ENCODE peak calls at places on chromosome 12, in seven cellular contexts. M, S, O, T, U, F and W are unnamed samples.

GRCh38 chr12:68159681-68160304 is at the start of gene IFNG:
- DNase-seq in O (no peak), T (no peak), M (no peak), U (peak), S (no peak), F (no peak), W (no peak)

GRCh38 chr12:101829639-101830390 is 944 bp downstream of the GNPTAB start:
- DNase-seq in M (no peak), S (peak), U (no peak), T (peak), O (peak), F (no peak), W (peak)

GRCh38 chr12:47829584-47829983 is 9.9 kb upstream of the HDAC7 start:
- DNase-seq in M (no peak), T (no peak), O (no peak), S (no peak), U (no peak), F (no peak), W (no peak)

GRCh38 chr12:68237068-68237467 is 11.5 kb upstream of the IL26 start:
- DNase-seq in U (no peak), M (no peak), S (peak), T (no peak), F (no peak), O (no peak), W (peak)

GRCh38 chr12:128542844-128543243 is 275.9 kb downstream of the TMEM132C start:
- DNase-seq in F (no peak), O (no peak), U (no peak), T (no peak), S (no peak), M (no peak), W (no peak)

GRCh38 chr12:110591508-110592051 is 8.5 kb upstream of the PPTC7 start:
- DNase-seq in T (no peak), U (no peak), S (no peak), F (no peak), O (no peak), M (no peak), W (no peak)

GRCh38 chr12:128820723-128821432 is 2.9 kb downstream of the SLC15A4 start:
- DNase-seq in T (no peak), O (no peak), S (no peak), U (peak), F (no peak), M (no peak), W (peak)

GRCh38 chr12:91858186-91858585 is 287.5 kb downstream of the BTG1 start:
- DNase-seq in T (no peak), S (no peak), O (no peak), U (no peak), M (no peak), F (no peak), W (no peak)

GRCh38 chr12:80187660-80188090 is 88.3 kb downstream of the OTOGL start:
- DNase-seq in O (peak), F (peak), M (no peak), S (peak), U (no peak), T (no peak), W (peak)

GRCh38 chr12:110743571-110744093 is 941 bp upstream of the PPP1CC start:
- DNase-seq in T (peak), U (no peak), F (no peak), S (peak), M (no peak), O (no peak), W (peak)

GRCh38 chr12:25320123-25321006 is 69.6 kb upstream of the KRAS start:
- DNase-seq in S (no peak), U (no peak), F (peak), M (no peak), O (no peak), T (no peak), W (no peak)

GRCh38 chr12:97575792-97576191 is 113.2 kb downstream of the RMST start:
- DNase-seq in O (no peak), U (no peak), M (no peak), F (no peak), T (no peak), S (no peak), W (no peak)

GRCh38 chr12:118402251-118402650 is 25.9 kb downstream of the SUDS3 start:
- DNase-seq in M (no peak), T (no peak), F (peak), S (peak), U (no peak), O (no peak), W (peak)

GRCh38 chr12:13088503-13088902 is 15.0 kb downstream of the GSG1 start:
- DNase-seq in M (no peak), U (no peak), S (no peak), O (no peak), T (no peak), F (no peak), W (no peak)

GRCh38 chr12:2891240-2892053 is 756 bp downstream of the TULP3 start:
- DNase-seq in T (peak), U (no peak), S (peak), F (peak), O (peak), M (peak), W (peak)

GRCh38 chr12:38124247-38125012 is 192.1 kb upstream of the ALG10B start:
- DNase-seq in U (no peak), M (no peak), S (no peak), T (no peak), O (no peak), F (no peak), W (no peak)

GRCh38 chr12:75101805-75102204 is 107.8 kb downstream of the KCNC2 start:
- DNase-seq in T (no peak), O (no peak), F (no peak), U (no peak), S (no peak), M (no peak), W (no peak)

GRCh38 chr12:51630256-51630880 is 39.3 kb downstream of the SCN8A start:
- DNase-seq in O (no peak), U (no peak), M (no peak), S (no peak), F (no peak), T (no peak), W (no peak)

GRCh38 chr12:34051486-34051885 is 29.2 kb downstream of the ALG10 start:
- DNase-seq in O (no peak), T (no peak), U (no peak), M (no peak), F (no peak), S (no peak), W (no peak)